ENCODE peak calls at places on chromosomes 11 and 22, in eight cellular contexts. L is bronchial epithelial cell; I is CD8-positive, alpha-beta T cell; F is ovary; B is testis; M is lower lobe of right lung; H is activated CD8-positive, alpha-beta T cell treated with anti-CD3 and anti-CD28 coated beads for 36 hours; K is suprapubic skin. A is an unnamed sample.

GRCh38 chr11:121520243-121521144 is 67.7 kb upstream of the SORL1-AS1 start:
- DNase-seq in M (no peak), H (no peak), L (peak; percentile 85), K (no peak), F (no peak), B (no peak), I (no peak), A (no peak)

GRCh38 chr11:72842644-72843330 is 28.6 kb downstream of the ATG16L2 start:
- DNase-seq in L (no peak), F (no peak), M (no peak), H (no peak), I (no peak), K (no peak), B (no peak), A (no peak)

GRCh38 chr11:125925247-125925740 is 20.6 kb upstream of the VSIG10L2 start:
- DNase-seq in H (no peak), L (peak; percentile 9), B (no peak), I (no peak), K (peak; percentile 25), M (no peak), F (no peak), A (peak; percentile 51)

GRCh38 chr22:23749747-23750373 is 1.1 kb downstream of the ZNF70 start:
- DNase-seq in I (no peak), B (no peak), F (no peak), M (no peak), H (no peak), L (no peak), K (no peak), A (no peak)

GRCh38 chr11:12993626-12994025 is 15.5 kb upstream of the RASSF10 start:
- DNase-seq in M (no peak), I (no peak), F (no peak), H (no peak), L (peak; percentile 80), B (no peak), K (no peak), A (no peak)

GRCh38 chr11:36010010-36010740 is 66.3 kb downstream of the LDLRAD3 start:
- DNase-seq in H (no peak), B (no peak), I (no peak), F (no peak), K (no peak), L (peak; percentile 66), M (no peak), A (no peak)

GRCh38 chr11:65477271-65478029 is 21.4 kb upstream of the MALAT1 start:
- DNase-seq in I (peak; percentile 92), K (peak; percentile 98), H (peak; percentile 94), F (peak; percentile 97), M (peak; percentile 98), B (peak; percentile 96), L (peak; percentile 85), A (peak; percentile 96)

GRCh38 chr22:46300491-46300890 is 3.8 kb downstream of the GTSE1 start:
- DNase-seq in H (no peak), L (no peak), F (no peak), B (no peak), I (no peak), M (peak; percentile 32), K (no peak), A (no peak)

GRCh38 chr11:124753624-124754023 is 1.6 kb upstream of the VSIG2 start:
- DNase-seq in M (no peak), B (no peak), I (no peak), F (no peak), H (no peak), L (no peak), K (no peak), A (peak; percentile 32)

GRCh38 chr22:46233231-46233630 is 16.9 kb downstream of the CDPF1 start:
- DNase-seq in M (no peak), B (peak; percentile 48), I (no peak), L (no peak), K (no peak), H (no peak), F (no peak), A (peak; percentile 92)

GRCh38 chr11:78332872-78333271 is 84.7 kb downstream of the GAB2 start:
- DNase-seq in K (no peak), L (no peak), F (no peak), B (no peak), H (no peak), I (no peak), M (no peak), A (no peak)

GRCh38 chr11:106241601-106242257 is 164.3 kb downstream of the AASDHPPT start:
- DNase-seq in F (no peak), M (no peak), B (no peak), L (no peak), H (no peak), K (no peak), I (no peak), A (no peak)

GRCh38 chr11:86718553-86718952 is 46.1 kb upstream of the ME3 start:
- DNase-seq in I (no peak), B (no peak), M (no peak), F (no peak), K (no peak), L (peak; percentile 44), H (no peak), A (no peak)

GRCh38 chr11:47533690-47534135 is 19.2 kb downstream of the CELF1 start:
- DNase-seq in H (no peak), F (no peak), L (no peak), M (no peak), I (no peak), B (no peak), K (no peak), A (no peak)

GRCh38 chr11:67073908-67074307 is 17.3 kb downstream of the RHOD start:
- DNase-seq in H (no peak), B (no peak), F (no peak), L (no peak), M (no peak), K (no peak), I (no peak), A (no peak)
- TF ChIP-seq CTCF in H (no peak), B (no peak), F (no peak), L (no peak), M (no peak), K (no peak), I (no peak), A (no peak)

DNA sequence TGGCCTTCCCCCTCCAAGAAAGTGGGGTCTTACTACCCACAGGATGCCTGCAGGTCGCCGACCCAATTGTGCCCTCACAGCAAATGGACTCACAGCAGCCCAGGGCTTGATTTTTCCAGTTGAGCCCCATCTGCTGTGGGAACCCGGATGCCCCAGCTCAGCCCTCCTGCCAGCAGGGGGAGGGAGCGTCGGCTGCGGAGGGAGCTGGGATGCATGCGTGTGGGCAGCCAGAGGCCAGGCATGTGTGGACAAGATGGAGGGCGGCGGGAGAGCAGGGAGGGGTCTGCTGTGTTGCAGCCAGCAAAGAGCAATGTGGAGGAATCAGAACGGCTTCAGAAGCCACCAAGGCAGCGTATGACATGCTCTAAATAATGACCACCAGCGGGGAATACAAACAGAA is 41.0 kb upstream of the EIF3D start:
- DNase-seq in F (no peak), B (peak; percentile 30), M (no peak), H (no peak), K (no peak), L (peak; percentile 26), I (no peak), A (no peak)
- TF ChIP-seq CTCF in F (no peak), B (no peak), M (no peak), H (no peak), K (no peak), L (peak; percentile 80), I (no peak), A (peak; percentile 31)

GRCh38 chr11:122652495-122652894 is 3.0 kb upstream of the UBASH3B start:
- DNase-seq in B (no peak), L (no peak), H (no peak), K (no peak), F (no peak), I (no peak), M (no peak), A (no peak)

GRCh38 chr11:122653911-122654310 is 1.6 kb upstream of the UBASH3B start:
- DNase-seq in M (no peak), B (peak; percentile 73), K (no peak), H (no peak), L (peak; percentile 32), F (no peak), I (no peak), A (no peak)

GRCh38 chr11:122656073-122656630 is 630 bp downstream of the UBASH3B start:
- DNase-seq in M (peak; percentile 75), B (peak; percentile 56), K (peak; percentile 68), H (peak; percentile 67), I (peak; percentile 49), L (peak; percentile 44), F (peak; percentile 70), A (peak; percentile 91)

GRCh38 chr11:122656631-122657101 is 1.1 kb downstream of the UBASH3B start:
- DNase-seq in I (peak; percentile 24), B (peak; percentile 42), H (peak; percentile 59), L (peak; percentile 33), F (peak; percentile 29), K (no peak), M (peak; percentile 65), A (no peak)

DNA sequence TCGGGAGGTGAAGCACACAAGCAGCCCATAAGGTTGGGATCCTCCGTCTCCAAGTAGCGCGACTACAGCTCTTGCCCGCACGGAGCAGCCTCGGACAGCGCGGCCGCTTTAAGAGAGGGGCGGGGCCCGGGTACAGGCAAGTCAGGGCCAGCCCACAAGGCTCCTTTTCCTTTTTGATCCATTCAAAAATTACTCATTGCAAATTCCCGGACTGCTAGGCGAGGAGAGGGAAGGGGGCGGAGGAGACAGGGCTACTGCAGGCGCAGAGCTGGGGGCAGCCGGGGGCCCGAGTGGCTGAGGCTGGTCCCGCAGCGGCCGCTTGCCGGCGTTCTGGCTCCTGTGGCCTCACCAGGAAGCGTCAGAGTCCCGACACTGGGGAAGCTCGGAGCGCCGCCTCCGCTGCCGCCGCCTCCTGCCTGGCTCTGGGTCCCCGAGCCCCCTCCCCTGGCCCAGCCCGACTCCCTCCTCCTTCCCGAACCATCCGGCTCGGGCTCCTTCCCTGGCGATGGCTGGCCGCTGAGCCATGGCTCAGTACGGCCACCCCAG is at the start of gene UBASH3B:
- DNase-seq in B (peak; percentile 93), K (peak; percentile 78), F (peak; percentile 62), M (peak; percentile 88), I (peak; percentile 63), L (peak; percentile 88), H (peak; percentile 76), A (no peak)
- TF ChIP-seq CTCF in B (no peak), K (no peak), F (no peak), M (peak; percentile 22), I (no peak), L (no peak), H (peak; percentile 11), A (peak; percentile 33)

GRCh38 chr11:62622476-62622875 is 690 bp upstream of the B3GAT3 start:
- DNase-seq in L (no peak), M (no peak), K (no peak), B (no peak), I (no peak), H (no peak), F (no peak), A (no peak)

GRCh38 chr11:62621027-62621566 is 689 bp downstream of the B3GAT3 start:
- DNase-seq in F (no peak), H (no peak), L (no peak), B (no peak), K (no peak), M (no peak), I (no peak), A (no peak)

GRCh38 chr11:62627718-62628117 is 5.9 kb upstream of the B3GAT3 start:
- DNase-seq in K (no peak), L (no peak), F (no peak), B (no peak), I (no peak), H (peak; percentile 12), M (no peak), A (no peak)

GRCh38 chr11:62621567-62622470 is at the start of gene B3GAT3:
- DNase-seq in I (peak; percentile 97), L (peak; percentile 97), M (peak; percentile 99), F (peak; percentile 99), B (peak; percentile 98), H (peak; percentile 98), K (peak; percentile 99), A (peak; percentile 99)
- TF ChIP-seq CTCF in I (no peak), L (no peak), M (no peak), F (no peak), B (no peak), H (no peak), K (no peak), A (no peak)

A was measured in osteocyte.